ENCODE peak calls at places on chromosomes 4 and X, in four cellular contexts. One of them, this sample, is unnamed.

GRCh38 chr4:40559585-40560465 is 69.8 kb downstream of the RBM47 start:
- DNase-seq in fibroblast of mammary gland: no peak
- DNase-seq in cardiac muscle cell: no peak
- DNase-seq in psoas muscle: no peak
- DNase-seq in this sample: no peak

GRCh38 chr4:113049421-113050355 is at the start of gene ANK2:
- DNase-seq in fibroblast of mammary gland: peak; percentile 28
- DNase-seq in cardiac muscle cell: no peak
- DNase-seq in psoas muscle: no peak
- DNase-seq in this sample: no peak

GRCh38 chr4:8355864-8356565 is 84.5 kb downstream of the ACOX3 start:
- DNase-seq in fibroblast of mammary gland: no peak
- DNase-seq in cardiac muscle cell: peak; percentile 66
- DNase-seq in psoas muscle: no peak
- DNase-seq in this sample: peak; percentile 64

GRCh38 chrX:122135070-122135469 is 1049.0 kb upstream of the GRIA3 start:
- DNase-seq in fibroblast of mammary gland: peak; percentile 8
- DNase-seq in cardiac muscle cell: no peak
- DNase-seq in psoas muscle: no peak
- DNase-seq in this sample: no peak

GRCh38 chr4:6245246-6246169 is 24.1 kb upstream of the WFS1 start:
- DNase-seq in fibroblast of mammary gland: no peak
- DNase-seq in cardiac muscle cell: peak; percentile 22
- DNase-seq in psoas muscle: peak; percentile 35
- DNase-seq in this sample: no peak

GRCh38 chr4:118265312-118266144 is 87.3 kb downstream of the PRSS12 start:
- DNase-seq in fibroblast of mammary gland: no peak
- DNase-seq in cardiac muscle cell: peak; percentile 42
- DNase-seq in psoas muscle: peak; percentile 48
- DNase-seq in this sample: no peak

GRCh38 chr4:186144596-186145569 is 40.4 kb downstream of the FAM149A start:
- DNase-seq in fibroblast of mammary gland: peak; percentile 47
- DNase-seq in cardiac muscle cell: peak; percentile 75
- DNase-seq in psoas muscle: peak; percentile 74
- DNase-seq in this sample: peak; percentile 17

GRCh38 chr4:68256284-68256683 is 10.8 kb upstream of the TMPRSS11B start:
- DNase-seq in fibroblast of mammary gland: no peak
- DNase-seq in cardiac muscle cell: no peak
- DNase-seq in psoas muscle: no peak
- DNase-seq in this sample: no peak

GRCh38 chrX:85084770-85085393 is 81.2 kb downstream of the APOOL start:
- DNase-seq in fibroblast of mammary gland: peak; percentile 55
- DNase-seq in cardiac muscle cell: peak; percentile 40
- DNase-seq in psoas muscle: no peak
- DNase-seq in this sample: peak; percentile 33

GRCh38 chr4:155491336-155492131 is 114.8 kb upstream of the MAP9 start:
- DNase-seq in fibroblast of mammary gland: no peak
- DNase-seq in cardiac muscle cell: peak; percentile 21
- DNase-seq in psoas muscle: no peak
- DNase-seq in this sample: no peak

GRCh38 chr4:36206012-36206411 is 38.3 kb downstream of the ARAP2 start:
- DNase-seq in fibroblast of mammary gland: no peak
- DNase-seq in cardiac muscle cell: no peak
- DNase-seq in psoas muscle: no peak
- DNase-seq in this sample: no peak

GRCh38 chrX:23888887-23889501 is 18.7 kb downstream of the APOO start:
- DNase-seq in fibroblast of mammary gland: peak; percentile 41
- DNase-seq in cardiac muscle cell: no peak
- DNase-seq in psoas muscle: no peak
- DNase-seq in this sample: peak; percentile 22

GRCh38 chr4:82988323-82988832 is 22.2 kb downstream of the LIN54 start:
- DNase-seq in fibroblast of mammary gland: peak; percentile 75
- DNase-seq in cardiac muscle cell: no peak
- DNase-seq in psoas muscle: no peak
- DNase-seq in this sample: no peak

GRCh38 chr4:41209187-41209586 is 5.2 kb downstream of the APBB2 start:
- DNase-seq in fibroblast of mammary gland: peak; percentile 33
- DNase-seq in cardiac muscle cell: peak; percentile 40
- DNase-seq in psoas muscle: no peak
- DNase-seq in this sample: no peak

GRCh38 chrX:20506739-20507138 is 240.0 kb upstream of the RPS6KA3 start:
- DNase-seq in fibroblast of mammary gland: no peak
- DNase-seq in cardiac muscle cell: no peak
- DNase-seq in psoas muscle: no peak
- DNase-seq in this sample: no peak
- H3K4me3 ChIP-seq in fibroblast of mammary gland: no peak overlapping the region
- H3K4me3 ChIP-seq in cardiac muscle cell: no peak overlapping the region
- H3K4me3 ChIP-seq in psoas muscle: no peak overlapping the region
- H3K4me3 ChIP-seq in this sample: no peak overlapping the region

GRCh38 chr4:143513314-143514211 is at the start of gene SMARCA5:
- DNase-seq in fibroblast of mammary gland: peak; percentile 98
- DNase-seq in cardiac muscle cell: peak; percentile 99
- DNase-seq in psoas muscle: peak; percentile 98
- DNase-seq in this sample: peak; percentile 96
- TF ChIP-seq CTCF in fibroblast of mammary gland: no peak
- TF ChIP-seq CTCF in cardiac muscle cell: no peak
- TF ChIP-seq CTCF in psoas muscle: no peak
- TF ChIP-seq CTCF in this sample: no peak

GRCh38 chr4:70657326-70657725 is 9.0 kb downstream of the JCHAIN start:
- DNase-seq in fibroblast of mammary gland: no peak
- DNase-seq in cardiac muscle cell: no peak
- DNase-seq in psoas muscle: no peak
- DNase-seq in this sample: no peak

GRCh38 chr4:70654605-70655011 is 11.7 kb downstream of the JCHAIN start:
- DNase-seq in fibroblast of mammary gland: no peak
- DNase-seq in cardiac muscle cell: peak; percentile 27
- DNase-seq in psoas muscle: no peak
- DNase-seq in this sample: no peak

GRCh38 chr4:70651864-70652506 is 14.3 kb downstream of the JCHAIN start:
- DNase-seq in fibroblast of mammary gland: peak; percentile 53
- DNase-seq in cardiac muscle cell: peak; percentile 60
- DNase-seq in psoas muscle: no peak
- DNase-seq in this sample: peak; percentile 55
- H3K4me3 ChIP-seq in fibroblast of mammary gland: no peak overlapping the region
- H3K4me3 ChIP-seq in cardiac muscle cell: no peak overlapping the region
- H3K4me3 ChIP-seq in psoas muscle: no peak overlapping the region
- H3K4me3 ChIP-seq in this sample: no peak overlapping the region

GRCh38 chr4:176191974-176192373 is 3.4 kb downstream of the SPATA4 start:
- DNase-seq in fibroblast of mammary gland: peak; percentile 71
- DNase-seq in cardiac muscle cell: no peak
- DNase-seq in psoas muscle: no peak
- DNase-seq in this sample: peak; percentile 17
- TF ChIP-seq CTCF in fibroblast of mammary gland: no peak
- TF ChIP-seq CTCF in cardiac muscle cell: no peak
- TF ChIP-seq CTCF in psoas muscle: no peak
- TF ChIP-seq CTCF in this sample: no peak

GRCh38 chrX:26999634-27000033 is 463.5 kb downstream of the PPP4R3C start:
- DNase-seq in fibroblast of mammary gland: no peak
- DNase-seq in cardiac muscle cell: no peak
- DNase-seq in psoas muscle: no peak
- DNase-seq in this sample: no peak
- H3K4me3 ChIP-seq in fibroblast of mammary gland: no peak overlapping the region
- H3K4me3 ChIP-seq in cardiac muscle cell: no peak overlapping the region
- H3K4me3 ChIP-seq in psoas muscle: no peak overlapping the region
- H3K4me3 ChIP-seq in this sample: no peak overlapping the region

GRCh38 chr4:123659759-123660158 is 263.2 kb downstream of the SPRY1 start:
- DNase-seq in fibroblast of mammary gland: peak; percentile 12
- DNase-seq in cardiac muscle cell: no peak
- DNase-seq in psoas muscle: no peak
- DNase-seq in this sample: peak; percentile 42
- TF ChIP-seq CTCF in fibroblast of mammary gland: peak; percentile 20
- TF ChIP-seq CTCF in cardiac muscle cell: no peak
- TF ChIP-seq CTCF in psoas muscle: peak; percentile 23
- TF ChIP-seq CTCF in this sample: peak; percentile 30

GRCh38 chr4:143351149-143351691 is 14.5 kb downstream of the GAB1 start:
- DNase-seq in fibroblast of mammary gland: no peak
- DNase-seq in cardiac muscle cell: no peak
- DNase-seq in psoas muscle: no peak
- DNase-seq in this sample: no peak
- H3K4me3 ChIP-seq in fibroblast of mammary gland: no peak overlapping the region
- H3K4me3 ChIP-seq in cardiac muscle cell: no peak overlapping the region
- H3K4me3 ChIP-seq in psoas muscle: no peak overlapping the region
- H3K4me3 ChIP-seq in this sample: no peak overlapping the region